ENCODE peak calls at places on chromosomes 12 and 14, in five cellular contexts. V, S, R, G and A are unnamed samples.

GRCh38 chr12:75738486-75738885 is 227.1 kb upstream of the KRR1 start:
- DNase-seq in V (no peak), S (peak), R (no peak), G (no peak), A (no peak)

GRCh38 chr12:109722753-109723109 is 9.1 kb downstream of the FAM222A start:
- DNase-seq in V (no peak), S (no peak), R (no peak), G (no peak), A (no peak)

GRCh38 chr12:52521581-52522266 is 1.5 kb upstream of the KRT5 start:
- DNase-seq in V (peak), S (no peak), R (no peak), G (no peak), A (no peak)

GRCh38 chr14:63853831-63854293 is 1.1 kb downstream of the SYNE2 start:
- DNase-seq in V (peak), S (peak), R (no peak), G (no peak), A (peak)

GRCh38 chr12:75439930-75440329 is 40.6 kb upstream of the GLIPR1 start:
- DNase-seq in V (peak), S (no peak), R (no peak), G (no peak), A (no peak)

GRCh38 chr14:85463512-85463911 is 66.4 kb upstream of the FLRT2 start:
- DNase-seq in V (no peak), S (peak), R (no peak), G (no peak), A (peak)

GRCh38 chr14:91177797-91178147 is 63.9 kb downstream of the DGLUCY start:
- DNase-seq in V (no peak), S (no peak), R (no peak), G (no peak), A (no peak)

GRCh38 chr12:85516667-85517325 is 236.8 kb downstream of the ALX1 start:
- DNase-seq in V (no peak), S (no peak), R (no peak), G (no peak), A (no peak)

GRCh38 chr12:24797901-24798300 is 151.0 kb downstream of the BCAT1 start:
- DNase-seq in V (no peak), S (no peak), R (no peak), G (no peak), A (no peak)

GRCh38 chr12:105235747-105236476 is at the start of gene APPL2:
- DNase-seq in V (peak), S (peak), R (no peak), G (peak), A (peak)

GRCh38 chr12:58081488-58081887 is 140.1 kb downstream of the ATP23 start:
- DNase-seq in V (no peak), S (no peak), R (no peak), G (no peak), A (no peak)

GRCh38 chr12:124087251-124088141 is 114.5 kb downstream of the ZNF664 start:
- DNase-seq in V (no peak), S (no peak), R (no peak), G (no peak), A (no peak)

GRCh38 chr12:95802482-95803264 is 12.1 kb upstream of the NTN4 start:
- DNase-seq in V (peak), S (peak), R (peak), G (peak), A (no peak)

GRCh38 chr12:95808146-95808545 is 17.6 kb upstream of the NTN4 start:
- DNase-seq in V (no peak), S (no peak), R (no peak), G (no peak), A (no peak)

GRCh38 chr12:95804296-95804695 is 13.7 kb upstream of the NTN4 start:
- DNase-seq in V (no peak), S (no peak), R (no peak), G (no peak), A (no peak)

GRCh38 chr12:95805864-95806669 is 15.5 kb upstream of the NTN4 start:
- DNase-seq in V (peak), S (peak), R (peak), G (peak), A (no peak)

DNA sequence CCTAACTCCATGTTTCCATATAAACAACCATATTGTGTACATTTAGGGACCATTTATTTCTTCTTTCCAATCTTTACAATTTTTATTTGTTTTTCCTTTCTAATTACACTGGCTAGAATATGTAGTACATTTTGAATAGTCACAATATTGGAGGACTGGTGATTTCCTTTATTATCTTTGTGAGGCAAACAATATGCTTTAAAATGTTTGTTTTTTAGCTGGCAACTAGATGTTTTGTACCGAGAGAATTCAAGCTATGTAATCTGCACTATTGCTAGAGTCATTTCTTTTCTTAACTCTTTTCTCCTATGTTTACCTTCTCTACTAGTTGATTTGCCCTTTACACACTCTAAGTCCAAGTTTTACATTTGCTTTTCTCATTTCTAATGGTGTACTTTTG is 13.3 kb upstream of the NTN4 start:
- DNase-seq in V (no peak), S (no peak), R (no peak), G (no peak), A (no peak)
- H3K4me3 ChIP-seq in V (no peak), S (no peak), R (no peak), G (no peak), A (no peak)

DNA sequence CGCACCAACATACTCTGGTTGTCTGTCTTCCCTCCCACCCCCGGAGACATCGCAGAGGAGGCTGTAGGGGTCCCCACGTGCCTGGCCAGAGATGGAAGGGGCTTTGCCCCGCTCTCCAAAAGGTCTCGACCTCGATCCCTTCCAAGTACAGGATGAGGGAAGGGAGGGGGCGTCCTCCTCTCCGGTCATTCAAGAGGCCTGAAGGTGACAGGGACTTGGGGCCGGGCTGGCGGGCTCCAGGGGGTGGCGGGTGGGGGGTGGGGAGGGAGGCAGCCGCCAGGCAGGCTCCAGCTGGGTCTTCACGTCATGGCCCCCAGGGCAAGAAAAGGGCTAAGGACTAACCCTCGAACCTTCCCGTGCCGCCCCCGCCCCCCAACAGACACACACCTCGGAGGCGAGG is 15.1 kb downstream of the TBX3 start:
- DNase-seq in V (no peak), S (no peak), R (no peak), G (no peak), A (no peak)
- H3K4me3 ChIP-seq in V (peak), S (peak), R (peak), G (peak), A (peak)

GRCh38 chr12:122399254-122399591 is 23.2 kb downstream of the CLIP1 start:
- DNase-seq in V (no peak), S (no peak), R (no peak), G (no peak), A (no peak)
- H3K4me3 ChIP-seq in V (peak), S (no peak), R (no peak), G (peak), A (peak)

DNA sequence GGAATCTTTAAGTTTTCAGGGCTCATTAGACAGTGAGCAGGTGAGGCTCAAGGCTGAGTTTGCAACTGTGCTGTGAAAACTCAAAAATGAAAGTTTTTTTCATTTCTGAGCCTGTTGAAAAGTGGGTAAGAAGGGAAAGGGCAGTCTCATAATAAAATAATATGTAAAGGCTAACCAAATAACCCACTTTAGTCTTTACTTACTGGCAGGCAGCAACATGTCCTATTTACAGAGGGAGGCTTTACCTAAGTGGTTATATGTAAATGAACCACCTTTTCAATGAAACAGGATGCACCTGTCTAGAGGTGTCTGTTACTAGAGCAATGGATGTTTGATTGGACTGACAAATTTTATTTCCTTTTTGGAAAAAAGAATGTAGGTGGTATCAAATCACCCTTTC is 158.0 kb downstream of the ETV6 start:
- DNase-seq in V (no peak), S (no peak), R (no peak), G (no peak), A (no peak)
- H3K4me3 ChIP-seq in V (no peak), S (no peak), R (no peak), G (no peak), A (no peak)